ENCODE peak calls at places on chromosomes 13 and 19, in nine cellular contexts. One of them, this sample, is unnamed.

GRCh38 chr19:44810555-44811447 is 1.9 kb downstream of the BCAM start:
- DNase-seq in neural crest cell: no peak
- DNase-seq in NCI-H2029 treated with DMSO at 0.1 percent for 48 hours: no peak
- DNase-seq in fibroblast of lung: no peak
- DNase-seq in body of pancreas: no peak
- DNase-seq in neuronal stem cell: no peak
- DNase-seq in NCI-H2171 treated with DMSO at 0.1 percent for 48 hours: no peak
- DNase-seq in nucleus accumbens: no peak
- DNase-seq in ELR: no peak
- DNase-seq in this sample: no peak

GRCh38 chr19:7977723-7978040 is 27.8 kb downstream of the ELAVL1 start:
- DNase-seq in neural crest cell: no peak
- DNase-seq in NCI-H2029 treated with DMSO at 0.1 percent for 48 hours: no peak
- DNase-seq in fibroblast of lung: no peak
- DNase-seq in body of pancreas: no peak
- DNase-seq in neuronal stem cell: no peak
- DNase-seq in NCI-H2171 treated with DMSO at 0.1 percent for 48 hours: no peak
- DNase-seq in nucleus accumbens: no peak
- DNase-seq in ELR: no peak
- DNase-seq in this sample: no peak

GRCh38 chr19:33767898-33768413 is 28.7 kb upstream of the KCTD15 start:
- DNase-seq in neural crest cell: peak; percentile 81
- DNase-seq in NCI-H2029 treated with DMSO at 0.1 percent for 48 hours: no peak
- DNase-seq in fibroblast of lung: peak; percentile 17
- DNase-seq in body of pancreas: no peak
- DNase-seq in neuronal stem cell: peak; percentile 81
- DNase-seq in NCI-H2171 treated with DMSO at 0.1 percent for 48 hours: no peak
- DNase-seq in nucleus accumbens: no peak
- DNase-seq in ELR: peak; percentile 32
- DNase-seq in this sample: no peak

GRCh38 chr19:15453091-15453498 is 3.3 kb upstream of the WIZ start:
- DNase-seq in neural crest cell: no peak
- DNase-seq in NCI-H2029 treated with DMSO at 0.1 percent for 48 hours: no peak
- DNase-seq in fibroblast of lung: no peak
- DNase-seq in body of pancreas: no peak
- DNase-seq in neuronal stem cell: no peak
- DNase-seq in NCI-H2171 treated with DMSO at 0.1 percent for 48 hours: no peak
- DNase-seq in nucleus accumbens: no peak
- DNase-seq in ELR: no peak
- DNase-seq in this sample: no peak

GRCh38 chr13:35475960-35476943 is at the start of gene MAB21L1:
- DNase-seq in neural crest cell: peak; percentile 34
- DNase-seq in NCI-H2029 treated with DMSO at 0.1 percent for 48 hours: peak; percentile 58
- DNase-seq in fibroblast of lung: peak; percentile 63
- DNase-seq in body of pancreas: no peak
- DNase-seq in neuronal stem cell: peak; percentile 59
- DNase-seq in NCI-H2171 treated with DMSO at 0.1 percent for 48 hours: peak; percentile 30
- DNase-seq in nucleus accumbens: peak; percentile 9
- DNase-seq in ELR: peak; percentile 90
- DNase-seq in this sample: no peak

GRCh38 chr13:26497991-26498423 is 59.5 kb upstream of the WASF3 start:
- DNase-seq in neural crest cell: no peak
- DNase-seq in NCI-H2029 treated with DMSO at 0.1 percent for 48 hours: no peak
- DNase-seq in fibroblast of lung: peak; percentile 97
- DNase-seq in body of pancreas: no peak
- DNase-seq in neuronal stem cell: no peak
- DNase-seq in NCI-H2171 treated with DMSO at 0.1 percent for 48 hours: no peak
- DNase-seq in nucleus accumbens: no peak
- DNase-seq in ELR: peak; percentile 96
- DNase-seq in this sample: no peak

GRCh38 chr13:111354789-111355188 is 34.3 kb downstream of the TEX29 start:
- DNase-seq in neural crest cell: no peak
- DNase-seq in NCI-H2029 treated with DMSO at 0.1 percent for 48 hours: no peak
- DNase-seq in fibroblast of lung: no peak
- DNase-seq in body of pancreas: no peak
- DNase-seq in neuronal stem cell: no peak
- DNase-seq in NCI-H2171 treated with DMSO at 0.1 percent for 48 hours: no peak
- DNase-seq in nucleus accumbens: no peak
- DNase-seq in ELR: no peak
- DNase-seq in this sample: no peak

GRCh38 chr13:43434185-43434584 is 352.6 kb downstream of the ENOX1 start:
- DNase-seq in neural crest cell: no peak
- DNase-seq in NCI-H2029 treated with DMSO at 0.1 percent for 48 hours: no peak
- DNase-seq in fibroblast of lung: no peak
- DNase-seq in body of pancreas: no peak
- DNase-seq in neuronal stem cell: no peak
- DNase-seq in NCI-H2171 treated with DMSO at 0.1 percent for 48 hours: no peak
- DNase-seq in nucleus accumbens: no peak
- DNase-seq in ELR: no peak
- DNase-seq in this sample: no peak

GRCh38 chr19:22260499-22260898 is 25.7 kb upstream of the ZNF729 start:
- DNase-seq in neural crest cell: no peak
- DNase-seq in NCI-H2029 treated with DMSO at 0.1 percent for 48 hours: no peak
- DNase-seq in fibroblast of lung: no peak
- DNase-seq in body of pancreas: no peak
- DNase-seq in neuronal stem cell: no peak
- DNase-seq in NCI-H2171 treated with DMSO at 0.1 percent for 48 hours: no peak
- DNase-seq in nucleus accumbens: no peak
- DNase-seq in ELR: no peak
- DNase-seq in this sample: no peak

GRCh38 chr13:40668335-40668734 is 1.9 kb upstream of the FOXO1 start:
- DNase-seq in neural crest cell: no peak
- DNase-seq in NCI-H2029 treated with DMSO at 0.1 percent for 48 hours: no peak
- DNase-seq in fibroblast of lung: no peak
- DNase-seq in body of pancreas: peak; percentile 20
- DNase-seq in neuronal stem cell: no peak
- DNase-seq in NCI-H2171 treated with DMSO at 0.1 percent for 48 hours: no peak
- DNase-seq in nucleus accumbens: peak; percentile 62
- DNase-seq in ELR: peak; percentile 38
- DNase-seq in this sample: no peak

GRCh38 chr13:31276386-31276785 is 76.6 kb downstream of the B3GLCT start:
- DNase-seq in neural crest cell: no peak
- DNase-seq in NCI-H2029 treated with DMSO at 0.1 percent for 48 hours: no peak
- DNase-seq in fibroblast of lung: peak; percentile 87
- DNase-seq in body of pancreas: no peak
- DNase-seq in neuronal stem cell: no peak
- DNase-seq in NCI-H2171 treated with DMSO at 0.1 percent for 48 hours: no peak
- DNase-seq in nucleus accumbens: no peak
- DNase-seq in ELR: no peak
- DNase-seq in this sample: no peak

GRCh38 chr19:12000152-12000981 is 35.1 kb downstream of the ZNF433 start:
- DNase-seq in neural crest cell: no peak
- DNase-seq in NCI-H2029 treated with DMSO at 0.1 percent for 48 hours: no peak
- DNase-seq in fibroblast of lung: peak; percentile 67
- DNase-seq in body of pancreas: no peak
- DNase-seq in neuronal stem cell: no peak
- DNase-seq in NCI-H2171 treated with DMSO at 0.1 percent for 48 hours: no peak
- DNase-seq in nucleus accumbens: no peak
- DNase-seq in ELR: peak; percentile 32
- DNase-seq in this sample: no peak

GRCh38 chr13:106118050-106118449 is 417.4 kb downstream of the EFNB2 start:
- DNase-seq in neural crest cell: no peak
- DNase-seq in NCI-H2029 treated with DMSO at 0.1 percent for 48 hours: no peak
- DNase-seq in fibroblast of lung: peak; percentile 55
- DNase-seq in body of pancreas: no peak
- DNase-seq in neuronal stem cell: no peak
- DNase-seq in NCI-H2171 treated with DMSO at 0.1 percent for 48 hours: no peak
- DNase-seq in nucleus accumbens: no peak
- DNase-seq in ELR: peak; percentile 41
- DNase-seq in this sample: no peak

GRCh38 chr19:48413879-48414623 is 20.6 kb downstream of the GRIN2D start:
- DNase-seq in neural crest cell: no peak
- DNase-seq in NCI-H2029 treated with DMSO at 0.1 percent for 48 hours: no peak
- DNase-seq in fibroblast of lung: peak; percentile 31
- DNase-seq in body of pancreas: no peak
- DNase-seq in neuronal stem cell: no peak
- DNase-seq in NCI-H2171 treated with DMSO at 0.1 percent for 48 hours: no peak
- DNase-seq in nucleus accumbens: no peak
- DNase-seq in ELR: peak; percentile 57
- DNase-seq in this sample: no peak

GRCh38 chr19:33493401-33494275 is 28.0 kb downstream of the PEPD start:
- DNase-seq in neural crest cell: no peak
- DNase-seq in NCI-H2029 treated with DMSO at 0.1 percent for 48 hours: no peak
- DNase-seq in fibroblast of lung: no peak
- DNase-seq in body of pancreas: no peak
- DNase-seq in neuronal stem cell: no peak
- DNase-seq in NCI-H2171 treated with DMSO at 0.1 percent for 48 hours: no peak
- DNase-seq in nucleus accumbens: no peak
- DNase-seq in ELR: no peak
- DNase-seq in this sample: no peak

GRCh38 chr13:70568571-70568970 is 460.3 kb upstream of the KLHL1 start:
- DNase-seq in neural crest cell: peak; percentile 12
- DNase-seq in NCI-H2029 treated with DMSO at 0.1 percent for 48 hours: peak; percentile 0
- DNase-seq in fibroblast of lung: peak; percentile 16
- DNase-seq in body of pancreas: peak; percentile 31
- DNase-seq in neuronal stem cell: peak; percentile 20
- DNase-seq in NCI-H2171 treated with DMSO at 0.1 percent for 48 hours: peak; percentile 57
- DNase-seq in nucleus accumbens: no peak
- DNase-seq in ELR: peak; percentile 63
- DNase-seq in this sample: peak; percentile 66

GRCh38 chr19:39254539-39255345 is 6.1 kb upstream of the IFNL4 start:
- DNase-seq in neural crest cell: no peak
- DNase-seq in NCI-H2029 treated with DMSO at 0.1 percent for 48 hours: no peak
- DNase-seq in fibroblast of lung: no peak
- DNase-seq in body of pancreas: no peak
- DNase-seq in neuronal stem cell: no peak
- DNase-seq in NCI-H2171 treated with DMSO at 0.1 percent for 48 hours: no peak
- DNase-seq in nucleus accumbens: no peak
- DNase-seq in ELR: no peak
- DNase-seq in this sample: no peak

GRCh38 chr19:1223018-1223855 is 14.6 kb downstream of the CBARP start:
- DNase-seq in neural crest cell: no peak
- DNase-seq in NCI-H2029 treated with DMSO at 0.1 percent for 48 hours: no peak
- DNase-seq in fibroblast of lung: peak; percentile 37
- DNase-seq in body of pancreas: no peak
- DNase-seq in neuronal stem cell: no peak
- DNase-seq in NCI-H2171 treated with DMSO at 0.1 percent for 48 hours: peak; percentile 43
- DNase-seq in nucleus accumbens: no peak
- DNase-seq in ELR: peak; percentile 71
- DNase-seq in this sample: no peak

GRCh38 chr19:8305798-8306197 is 2.4 kb downstream of the CD320 start:
- DNase-seq in neural crest cell: no peak
- DNase-seq in NCI-H2029 treated with DMSO at 0.1 percent for 48 hours: no peak
- DNase-seq in fibroblast of lung: no peak
- DNase-seq in body of pancreas: peak; percentile 0
- DNase-seq in neuronal stem cell: no peak
- DNase-seq in NCI-H2171 treated with DMSO at 0.1 percent for 48 hours: no peak
- DNase-seq in nucleus accumbens: no peak
- DNase-seq in ELR: no peak
- DNase-seq in this sample: no peak

GRCh38 chr19:13846533-13847032 is 30.4 kb upstream of the NANOS3 start:
- DNase-seq in neural crest cell: peak; percentile 67
- DNase-seq in NCI-H2029 treated with DMSO at 0.1 percent for 48 hours: no peak
- DNase-seq in fibroblast of lung: peak; percentile 94
- DNase-seq in body of pancreas: peak; percentile 89
- DNase-seq in neuronal stem cell: no peak
- DNase-seq in NCI-H2171 treated with DMSO at 0.1 percent for 48 hours: no peak
- DNase-seq in nucleus accumbens: peak; percentile 27
- DNase-seq in ELR: peak; percentile 93
- DNase-seq in this sample: peak; percentile 19

GRCh38 chr19:42619271-42619670 is 24.5 kb upstream of the CEACAM8 start:
- DNase-seq in neural crest cell: no peak
- DNase-seq in NCI-H2029 treated with DMSO at 0.1 percent for 48 hours: no peak
- DNase-seq in fibroblast of lung: no peak
- DNase-seq in body of pancreas: no peak
- DNase-seq in neuronal stem cell: no peak
- DNase-seq in NCI-H2171 treated with DMSO at 0.1 percent for 48 hours: no peak
- DNase-seq in nucleus accumbens: no peak
- DNase-seq in ELR: no peak
- DNase-seq in this sample: no peak

GRCh38 chr13:39959497-39959896 is 304.0 kb downstream of the COG6 start:
- DNase-seq in neural crest cell: no peak
- DNase-seq in NCI-H2029 treated with DMSO at 0.1 percent for 48 hours: no peak
- DNase-seq in fibroblast of lung: no peak
- DNase-seq in body of pancreas: no peak
- DNase-seq in neuronal stem cell: no peak
- DNase-seq in NCI-H2171 treated with DMSO at 0.1 percent for 48 hours: no peak
- DNase-seq in nucleus accumbens: no peak
- DNase-seq in ELR: no peak
- DNase-seq in this sample: no peak